ENCODE peak calls at places on chromosomes 11 and 22, in four cellular contexts. Z is K562, B is GM12878, J is HL-60. W is an unnamed sample.

GRCh38 chr11:14908214-14908880 is 16.3 kb upstream of the CYP2R1 start:
- DNase-seq in B (no peak), J (peak), Z (peak), W (no peak)

GRCh38 chr11:118606844-118607228 is 579 bp upstream of the PHLDB1 start:
- DNase-seq in Z (no peak), B (no peak), J (no peak), W (no peak)

GRCh38 chr11:69918231-69918937 is 99.2 kb upstream of the FGF3 start:
- DNase-seq in B (no peak), Z (no peak), J (no peak), W (no peak)

GRCh38 chr11:1202776-1203504 is 19.9 kb upstream of the MUC5B start:
- DNase-seq in Z (peak), B (no peak), J (peak), W (peak)

GRCh38 chr11:95831198-95831883 is 41.0 kb downstream of the CEP57 start:
- DNase-seq in Z (no peak), J (no peak), B (no peak), W (no peak)

GRCh38 chr22:44211256-44211945 is 30.7 kb downstream of the PARVG start:
- DNase-seq in J (no peak), B (no peak), Z (no peak), W (no peak)

GRCh38 chr11:45146072-45147016 is at the start of gene PRDM11:
- DNase-seq in B (no peak), Z (peak), J (peak), W (peak)

GRCh38 chr11:86245369-86246292 is 1.1 kb downstream of the EED start:
- DNase-seq in J (peak), B (no peak), Z (peak), W (no peak)

GRCh38 chr22:32999039-32999861 is 58.9 kb downstream of the SYN3 start:
- DNase-seq in B (no peak), Z (no peak), J (no peak), W (no peak)

GRCh38 chr11:124801014-124801413 is 808 bp upstream of the MSANTD2 start:
- DNase-seq in Z (no peak), B (no peak), J (no peak), W (no peak)

GRCh38 chr22:26589367-26589844 is 526 bp downstream of the TPST2 start:
- DNase-seq in Z (peak), B (no peak), J (peak), W (peak)

GRCh38 chr22:22196018-22196533 is 48.5 kb upstream of the VPREB1 start:
- DNase-seq in B (no peak), Z (no peak), J (no peak), W (no peak)

GRCh38 chr22:20469110-20469855 is 26.3 kb downstream of the KLHL22 start:
- DNase-seq in Z (peak), J (no peak), B (no peak), W (no peak)

GRCh38 chr11:110479445-110480101 is 49.8 kb downstream of the FDX1 start:
- DNase-seq in Z (peak), J (peak), B (no peak), W (no peak)

GRCh38 chr11:12818333-12819015 is 144.3 kb downstream of the TEAD1 start:
- DNase-seq in J (no peak), B (no peak), Z (no peak), W (no peak)
- TF ChIP-seq SPI1 in J (no peak), B (no peak), Z (no peak), W (no peak)

DNA sequence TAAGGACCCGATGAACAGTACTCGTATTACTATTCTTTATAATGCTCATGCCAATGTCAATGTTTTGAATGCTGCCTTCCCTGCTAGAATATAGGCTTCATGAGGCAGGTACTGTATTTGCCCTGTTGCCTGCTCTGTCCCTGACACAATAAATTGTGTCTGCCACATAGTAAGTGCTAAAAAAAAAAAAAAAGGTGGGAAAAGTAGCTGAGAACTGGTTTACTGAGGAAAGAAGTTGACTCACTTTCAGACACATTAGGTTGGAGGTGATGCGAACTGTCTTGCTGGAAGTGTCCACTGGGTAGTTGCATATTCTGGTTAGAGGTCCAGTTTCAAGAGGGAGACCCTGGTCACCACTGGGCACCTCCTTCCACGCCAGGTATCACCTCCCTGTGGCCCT is 255.9 kb downstream of the KIRREL3 start:
- DNase-seq in Z (no peak), J (no peak), B (no peak), W (no peak)
- TF ChIP-seq SPI1 in Z (no peak), J (no peak), B (no peak), W (no peak)

GRCh38 chr22:43198126-43198525 is 11.2 kb upstream of the TTLL12 start:
- DNase-seq in B (no peak), J (no peak), Z (no peak), W (no peak)

GRCh38 chr22:43199541-43199940 is 12.6 kb upstream of the TTLL12 start:
- DNase-seq in J (no peak), B (no peak), Z (no peak), W (no peak)

GRCh38 chr22:43200031-43200430 is 13.1 kb upstream of the TTLL12 start:
- DNase-seq in B (no peak), J (no peak), Z (no peak), W (no peak)

GRCh38 chr22:43198936-43199335 is 12.0 kb upstream of the TTLL12 start:
- DNase-seq in B (no peak), J (no peak), Z (no peak), W (no peak)

GRCh38 chr22:43197271-43197941 is 10.5 kb upstream of the TTLL12 start:
- DNase-seq in J (no peak), Z (no peak), B (no peak), W (no peak)
- TF ChIP-seq SPI1 in J (no peak), Z (no peak), B (no peak), W (no peak)

GRCh38 chr22:41917906-41918791 is 3.3 kb upstream of the SHISA8 start:
- DNase-seq in Z (no peak), J (peak), B (no peak), W (no peak)
- TF ChIP-seq SPI1 in Z (peak), J (peak), B (peak), W (peak)

GRCh38 chr22:25008666-25009065 is 56.1 kb downstream of the KIAA1671 start:
- DNase-seq in Z (no peak), J (no peak), B (peak), W (no peak)
- TF ChIP-seq SPI1 in Z (no peak), J (no peak), B (no peak), W (no peak)

DNA sequence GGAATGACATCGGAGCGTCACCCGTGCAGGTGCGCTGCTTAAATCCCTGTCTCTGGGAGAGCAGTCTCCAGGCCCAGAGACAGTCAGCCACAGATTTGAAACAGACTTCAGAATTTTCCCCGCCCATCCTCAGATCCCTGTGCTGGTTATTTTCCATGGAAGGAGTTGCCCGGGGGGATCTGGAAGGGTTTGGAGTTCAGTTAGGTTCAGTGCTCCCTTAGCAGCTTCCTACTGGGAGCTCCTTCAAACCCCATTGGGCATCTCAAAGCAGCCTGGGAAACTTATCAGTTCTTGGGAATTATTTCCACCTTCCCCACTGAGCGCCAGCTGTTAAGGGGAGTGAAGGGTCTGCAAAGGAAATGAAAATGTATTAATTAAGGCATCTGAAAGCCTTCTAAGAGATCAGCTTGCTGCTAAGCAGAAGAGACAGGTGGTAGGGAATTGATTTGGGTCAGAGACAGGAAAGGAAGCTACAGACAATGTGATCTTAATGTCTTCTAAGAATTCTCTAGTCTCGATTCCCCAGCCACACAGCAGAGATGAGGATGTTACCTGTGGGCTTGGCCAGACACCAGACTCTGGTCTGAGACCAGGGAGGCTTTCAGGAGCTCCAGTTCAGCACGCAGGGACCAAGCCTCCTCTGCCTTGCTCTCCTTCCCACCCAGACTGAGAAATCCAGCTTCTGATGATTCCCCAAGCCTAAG is 106.2 kb upstream of the TBCEL start:
- DNase-seq in Z (no peak), B (peak), J (no peak), W (no peak)
- TF ChIP-seq SPI1 in Z (no peak), B (no peak), J (no peak), W (no peak)

GRCh38 chr11:56841210-56841810 is 92.8 kb upstream of the OR9G4 start:
- DNase-seq in B (peak), J (peak), Z (peak), W (peak)
- TF ChIP-seq SPI1 in B (no peak), J (no peak), Z (no peak), W (no peak)

DNA sequence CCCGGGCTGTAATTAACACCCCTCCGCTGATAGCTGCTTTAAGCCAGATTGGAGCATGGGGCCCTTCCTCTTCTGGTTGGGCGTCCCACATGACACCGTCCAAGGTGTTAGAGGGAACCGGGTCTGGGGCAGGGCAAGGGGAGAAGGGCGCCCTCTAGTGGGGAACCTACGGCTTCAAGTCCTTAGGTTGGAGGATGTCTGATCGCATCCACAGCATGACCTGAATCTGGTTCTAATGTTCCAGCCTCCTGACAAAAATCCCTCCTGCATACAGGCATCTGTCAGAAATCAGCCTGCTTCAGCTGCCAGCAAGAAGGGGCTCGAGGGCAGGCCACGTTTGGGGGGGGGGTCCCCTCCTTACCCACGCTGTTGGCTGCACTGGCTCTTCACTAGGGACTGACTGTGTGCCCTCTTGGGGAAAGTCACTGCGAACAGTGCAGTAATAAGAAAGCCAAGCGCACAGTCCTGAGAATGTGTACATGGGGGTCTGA is 94.2 kb upstream of the TBCEL start:
- DNase-seq in J (peak), Z (peak), B (no peak), W (peak)
- TF ChIP-seq SPI1 in J (peak), Z (peak), B (peak), W (peak)

GRCh38 chr22:17243524-17243923 is 24.3 kb upstream of the ADA2 start:
- DNase-seq in Z (no peak), B (peak), J (no peak), W (peak)

GRCh38 chr22:17250380-17251129 is 31.3 kb upstream of the ADA2 start:
- DNase-seq in J (no peak), Z (no peak), B (no peak), W (no peak)

DNA sequence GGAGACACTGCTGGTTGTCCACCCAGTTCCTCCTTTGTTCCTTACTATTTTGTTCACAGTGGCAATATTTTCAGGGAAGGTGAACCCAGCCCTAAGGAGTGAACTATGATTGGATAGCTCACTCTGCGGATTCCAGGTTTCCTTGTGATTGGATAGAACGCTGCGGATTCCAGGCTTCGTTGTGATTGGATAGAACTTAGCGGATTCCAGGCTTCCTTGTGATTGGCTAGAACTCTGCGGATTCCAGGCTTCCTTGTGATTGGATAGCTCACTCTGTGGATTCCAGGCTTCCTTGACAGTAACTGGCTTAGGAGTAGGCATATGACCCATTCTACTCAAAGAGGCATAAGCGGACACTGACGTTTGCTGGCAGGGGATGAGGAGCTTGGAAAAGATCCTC is 28.6 kb upstream of the ADA2 start:
- DNase-seq in J (no peak), B (no peak), Z (no peak), W (no peak)
- TF ChIP-seq SPI1 in J (no peak), B (no peak), Z (no peak), W (no peak)